ENCODE peak calls at places on chromosomes 7 and 10, in four cellular contexts. Y, Z, K and I are unnamed samples.
A peak's percentile ranks its signal among the peaks of the same experiment; 100 is the strongest.

GRCh38 chr10:64726466-64726865 is 1205.3 kb downstream of the REEP3 start:
- DNase-seq in K (no peak), Y (no peak), Z (no peak), I (no peak)

GRCh38 chr7:78438433-78438832 is 639.9 kb downstream of the PHTF2 start:
- DNase-seq in Z (no peak), Y (no peak), K (no peak), I (no peak)

GRCh38 chr10:61903184-61903990 is 1.9 kb downstream of the ARID5B start:
- DNase-seq in K (no peak), Y (peak; percentile 76), Z (peak; percentile 81), I (no peak)

GRCh38 chr10:11440250-11441150 is 170.9 kb downstream of the USP6NL start:
- DNase-seq in Y (no peak), K (no peak), Z (peak; percentile 49), I (no peak)

GRCh38 chr7:44134943-44135628 is 6.0 kb downstream of the MYL7 start:
- DNase-seq in Z (no peak), Y (no peak), K (no peak), I (no peak)

GRCh38 chr10:128125944-128126764 is at the start of gene MKI67:
- DNase-seq in K (peak; percentile 79), Y (peak; percentile 91), Z (peak; percentile 88), I (peak; percentile 94)

GRCh38 chr10:96439655-96440217 is 74.0 kb downstream of the TLL2 start:
- DNase-seq in K (no peak), Y (no peak), Z (no peak), I (no peak)

GRCh38 chr10:70738425-70739121 is 46.6 kb downstream of the TBATA start:
- DNase-seq in Y (no peak), K (no peak), Z (no peak), I (no peak)

GRCh38 chr7:74302745-74303221 is 13.6 kb downstream of the CLIP2 start:
- DNase-seq in Z (no peak), K (no peak), Y (no peak), I (no peak)

GRCh38 chr7:127667751-127668530 is 15.9 kb downstream of the SND1 start:
- DNase-seq in Z (no peak), K (no peak), Y (no peak), I (no peak)

GRCh38 chr7:158186406-158186805 is 401.2 kb downstream of the PTPRN2 start:
- DNase-seq in Y (no peak), Z (no peak), K (no peak), I (peak; percentile 50)

GRCh38 chr10:84317174-84317573 is 11.2 kb upstream of the CCSER2 start:
- DNase-seq in K (no peak), Z (no peak), Y (no peak), I (no peak)

GRCh38 chr10:8365935-8366911 is 311.7 kb downstream of the GATA3 start:
- DNase-seq in Z (no peak), Y (no peak), K (no peak), I (no peak)

GRCh38 chr7:597348-598178 is 77.9 kb upstream of the PDGFA start:
- DNase-seq in Y (no peak), K (no peak), Z (no peak), I (no peak)

DNA sequence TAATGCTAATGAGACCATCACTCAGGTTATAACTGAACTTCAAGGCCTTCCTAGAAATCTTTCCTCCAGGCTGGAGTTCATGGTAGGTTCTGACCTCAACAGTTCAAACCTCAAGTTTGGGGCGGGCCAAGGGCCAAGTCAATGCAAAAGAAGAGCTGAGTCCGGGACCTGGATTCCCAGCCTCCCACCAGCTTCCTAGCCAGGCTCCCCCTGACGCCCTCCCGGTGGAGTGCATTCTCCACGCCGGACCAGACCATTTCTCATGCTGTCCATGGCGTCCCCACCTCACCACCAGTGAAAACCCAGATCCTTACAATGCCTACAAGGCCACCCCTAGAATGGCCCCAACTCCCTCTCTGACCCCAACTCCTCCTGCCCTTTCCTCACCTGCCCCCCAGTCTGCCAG is 834 bp upstream of the PDLIM1 start:
- DNase-seq in Z (no peak), K (no peak), Y (no peak), I (no peak)
- H3K27ac ChIP-seq in Z (no peak overlapping the region), K (peak overlapping the region; percentile 92), Y (peak overlapping the region; percentile 97), I (no peak overlapping the region)

DNA sequence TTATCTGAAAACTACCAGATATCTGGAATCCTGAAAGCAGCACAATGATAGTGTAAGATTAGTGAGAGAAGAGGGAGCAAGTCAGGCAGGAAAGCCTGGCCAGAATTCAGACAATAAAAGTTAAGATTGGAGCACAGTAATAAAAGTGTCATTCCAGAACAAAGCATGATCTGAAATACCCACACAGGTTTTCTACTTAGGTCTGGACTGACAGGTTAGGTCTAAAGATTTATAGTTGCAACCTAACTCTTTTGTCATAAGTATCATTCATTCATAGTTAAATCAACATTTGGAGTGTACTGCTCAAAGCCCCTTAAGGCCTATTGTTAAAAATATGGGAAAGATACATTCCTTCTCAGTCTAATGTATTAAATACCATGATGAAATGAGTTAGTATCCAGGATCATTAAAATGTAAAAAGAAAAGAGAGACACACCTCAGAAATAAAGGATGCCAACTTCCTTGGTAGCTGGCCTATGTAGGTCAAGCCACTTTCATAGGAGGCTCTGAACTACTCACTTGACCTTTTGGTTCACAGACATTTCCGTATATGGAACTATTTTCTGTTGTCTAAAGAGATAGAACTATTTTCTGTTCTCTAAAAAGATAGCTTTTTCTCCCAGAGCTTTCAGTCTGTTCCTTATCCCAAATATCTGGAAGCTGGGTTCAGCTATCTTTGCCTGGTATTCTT is 105.2 kb downstream of the FAS start:
- DNase-seq in Z (no peak), K (no peak), Y (no peak), I (no peak)
- TF ChIP-seq POLR2AphosphoS5 in Z (no peak), K (no peak), Y (no peak), I (no peak)

GRCh38 chr10:131946321-131946751 is 35.4 kb downstream of the BNIP3 start:
- DNase-seq in Z (no peak), K (peak; percentile 46), Y (no peak), I (no peak)

GRCh38 chr10:131946880-131947279 is 34.8 kb downstream of the BNIP3 start:
- DNase-seq in K (peak; percentile 42), Y (no peak), Z (no peak), I (no peak)

GRCh38 chr10:131948501-131948900 is 33.2 kb downstream of the BNIP3 start:
- DNase-seq in Y (no peak), Z (peak; percentile 32), K (no peak), I (no peak)

GRCh38 chr10:131947631-131948347 is 33.9 kb downstream of the BNIP3 start:
- DNase-seq in Y (no peak), Z (peak; percentile 21), K (peak; percentile 27), I (no peak)

GRCh38 chr10:131949041-131949862 is 32.5 kb downstream of the BNIP3 start:
- DNase-seq in Z (peak; percentile 44), Y (no peak), K (peak; percentile 38), I (no peak)
- H3K27ac ChIP-seq in Z (no peak overlapping the region), Y (no peak overlapping the region), K (no peak overlapping the region), I (no peak overlapping the region)

GRCh38 chr10:5606864-5607263 is 59.5 kb downstream of the ASB13 start:
- DNase-seq in K (no peak), Z (no peak), Y (no peak), I (no peak)
- TF ChIP-seq POLR2AphosphoS5 in K (no peak), Z (no peak), Y (no peak), I (no peak)